ENCODE peak calls at places on chromosomes 11 and 22, in five cellular contexts. F is lung microvascular endothelial cell, T is NCI-H1436, G is EL, J is NCI-H1694. Q is an unnamed sample.

GRCh38 chr11:36037031-36037430 is 93.2 kb downstream of the LDLRAD3 start:
- DNase-seq in T (no peak), F (peak; percentile 57), G (peak; percentile 55), J (no peak), Q (peak; percentile 58)

GRCh38 chr11:77058900-77059299 is 7.9 kb upstream of the CAPN5 start:
- DNase-seq in G (no peak), J (no peak), T (no peak), F (no peak), Q (no peak)

GRCh38 chr11:102780491-102780918 is at the start of gene MMP10:
- DNase-seq in F (peak; percentile 51), G (peak; percentile 78), J (no peak), T (no peak), Q (peak; percentile 66)

GRCh38 chr22:30943368-30943767 is 25.2 kb downstream of the MORC2 start:
- DNase-seq in J (no peak), F (no peak), T (no peak), G (no peak), Q (no peak)

GRCh38 chr11:75689861-75690641 is 21.2 kb upstream of the MAP6 start:
- DNase-seq in T (no peak), F (no peak), J (no peak), G (peak; percentile 21), Q (peak; percentile 28)

GRCh38 chr11:124648610-124649009 is 24.9 kb downstream of the SIAE start:
- DNase-seq in G (no peak), J (no peak), F (no peak), T (no peak), Q (no peak)

GRCh38 chr11:119108151-119108856 is 1.2 kb downstream of the C2CD2L start:
- DNase-seq in G (peak; percentile 64), F (no peak), T (no peak), J (no peak), Q (peak; percentile 57)

GRCh38 chr11:95563859-95564258 is 225.7 kb downstream of the FAM76B start:
- DNase-seq in G (no peak), F (no peak), J (no peak), T (no peak), Q (no peak)

GRCh38 chr11:126139541-126140091 is 71.8 kb downstream of the RPUSD4 start:
- DNase-seq in F (no peak), T (no peak), J (peak; percentile 15), G (peak; percentile 28), Q (peak; percentile 95)

GRCh38 chr11:20406484-20406883 is 19.0 kb downstream of the PRMT3 start:
- DNase-seq in G (no peak), F (no peak), J (no peak), T (no peak), Q (no peak)

GRCh38 chr22:43970037-43970747 is 14.9 kb downstream of the SAMM50 start:
- DNase-seq in F (no peak), G (no peak), T (no peak), J (no peak), Q (no peak)

GRCh38 chr11:1310772-1311468 is 1.5 kb upstream of the TOLLIP start:
- DNase-seq in F (no peak), G (no peak), J (no peak), T (no peak), Q (no peak)

GRCh38 chr22:41048791-41049717 is 43.3 kb upstream of the EP300 start:
- DNase-seq in G (peak; percentile 92), T (no peak), F (peak; percentile 79), J (no peak), Q (peak; percentile 73)

GRCh38 chr22:23856721-23857605 is 712 bp upstream of the SLC2A11 start:
- DNase-seq in T (peak; percentile 29), G (peak; percentile 70), F (no peak), J (no peak), Q (peak; percentile 33)

GRCh38 chr11:2252018-2252417 is 18.4 kb downstream of the ASCL2 start:
- DNase-seq in T (no peak), J (no peak), G (no peak), F (no peak), Q (no peak)

GRCh38 chr11:29261831-29262230 is 755.0 kb downstream of the KCNA4 start:
- DNase-seq in J (no peak), F (no peak), T (no peak), G (no peak), Q (no peak)

GRCh38 chr11:108734956-108735559 is 70.2 kb downstream of the DDX10 start:
- DNase-seq in F (peak; percentile 63), J (no peak), G (no peak), T (no peak), Q (peak; percentile 11)

GRCh38 chr11:111069076-111069475 is 176.4 kb upstream of the POU2AF2 start:
- DNase-seq in G (peak; percentile 81), J (no peak), T (no peak), F (no peak), Q (peak; percentile 54)

GRCh38 chr22:20811171-20811570 is 37.3 kb downstream of the SERPIND1 start:
- DNase-seq in J (no peak), F (no peak), T (no peak), G (no peak), Q (no peak)

GRCh38 chr11:106344392-106344791 is 266.9 kb downstream of the AASDHPPT start:
- DNase-seq in G (peak; percentile 5), T (no peak), F (no peak), J (no peak), Q (peak; percentile 54)

GRCh38 chr22:48697694-48698276 is 1129.9 kb downstream of the BRD1 start:
- DNase-seq in G (no peak), F (no peak), T (no peak), J (no peak), Q (no peak)

GRCh38 chr11:74926304-74927030 is 22.4 kb downstream of the XRRA1 start:
- DNase-seq in G (peak; percentile 65), J (no peak), T (no peak), F (no peak), Q (peak; percentile 88)

GRCh38 chr11:69104856-69105395 is 50.8 kb upstream of the SMIM38 start:
- DNase-seq in F (no peak), T (no peak), G (no peak), J (no peak), Q (no peak)